ENCODE peak calls at places on chromosomes 6 and 20, in seven cellular contexts. U, S, A, P, H, Z and Y are unnamed samples.

GRCh38 chr6:28811873-28812272 is 111.9 kb downstream of the TRIM27 start:
- DNase-seq in A (no peak), Z (no peak), P (no peak), U (no peak), H (peak; percentile 34), S (no peak), Y (no peak)

GRCh38 chr6:5672581-5673011 is 334.1 kb downstream of the NRN1 start:
- DNase-seq in U (no peak), S (peak; percentile 21), P (no peak), Z (peak; percentile 93), H (peak; percentile 81), A (no peak), Y (no peak)

GRCh38 chr6:16154904-16155303 is 26.0 kb downstream of the MYLIP start:
- DNase-seq in P (no peak), U (no peak), Z (peak; percentile 94), S (no peak), A (no peak), H (peak; percentile 75), Y (peak; percentile 64)

GRCh38 chr20:1402149-1402548 is 9.3 kb upstream of the FKBP1A start:
- DNase-seq in U (no peak), P (no peak), Z (no peak), H (no peak), A (no peak), S (no peak), Y (no peak)

GRCh38 chr6:107488875-107489635 is 862 bp upstream of the SOBP start:
- DNase-seq in H (peak; percentile 58), U (peak; percentile 15), A (no peak), P (peak; percentile 56), S (no peak), Z (peak; percentile 28), Y (peak; percentile 65)

GRCh38 chr6:26053929-26054658 is 33.1 kb upstream of the HFE start:
- DNase-seq in S (no peak), U (no peak), P (no peak), A (no peak), H (no peak), Z (no peak), Y (no peak)

GRCh38 chr20:926646-927045 is 10.5 kb upstream of the ANGPT4 start:
- DNase-seq in P (no peak), A (no peak), Z (peak; percentile 10), U (no peak), S (no peak), H (no peak), Y (no peak)

GRCh38 chr6:108363756-108364356 is 69.0 kb downstream of the AFG1L start:
- DNase-seq in S (no peak), Z (no peak), U (no peak), P (no peak), H (no peak), A (no peak), Y (no peak)

GRCh38 chr6:163876391-163876790 is 461.9 kb downstream of the QKI start:
- DNase-seq in P (no peak), Z (no peak), A (no peak), U (no peak), S (no peak), H (no peak), Y (no peak)

GRCh38 chr20:58752565-58752964 is 60.0 kb downstream of the NPEPL1 start:
- DNase-seq in P (no peak), H (no peak), Z (no peak), S (no peak), U (no peak), A (no peak), Y (no peak)

GRCh38 chr6:35727206-35727934 is 9.5 kb upstream of the ARMC12 start:
- DNase-seq in U (no peak), S (peak; percentile 77), H (peak; percentile 70), A (no peak), P (no peak), Z (peak; percentile 38), Y (peak; percentile 94)

GRCh38 chr20:51287628-51288413 is 254.7 kb downstream of the NFATC2 start:
- DNase-seq in H (no peak), Z (no peak), U (no peak), A (no peak), S (no peak), P (no peak), Y (no peak)

GRCh38 chr6:33356295-33356694 is 35.3 kb upstream of the KIFC1 start:
- DNase-seq in P (no peak), U (no peak), H (no peak), Z (no peak), S (no peak), A (no peak), Y (no peak)

GRCh38 chr6:156953478-156954146 is 176.4 kb downstream of the ARID1B start:
- DNase-seq in P (no peak), Z (peak; percentile 92), S (peak; percentile 92), H (peak; percentile 87), U (no peak), A (no peak), Y (no peak)

GRCh38 chr20:16537918-16538317 is 35.3 kb downstream of the KIF16B start:
- DNase-seq in A (no peak), P (no peak), S (no peak), H (no peak), Z (no peak), U (no peak), Y (no peak)

GRCh38 chr6:20819774-20820400 is 285.6 kb downstream of the CDKAL1 start:
- DNase-seq in P (no peak), U (no peak), Z (no peak), A (no peak), H (no peak), S (no peak), Y (no peak)

GRCh38 chr6:21185849-21186478 is 407.6 kb upstream of the SOX4 start:
- DNase-seq in Z (no peak), P (no peak), U (no peak), H (no peak), S (no peak), A (no peak), Y (no peak)

GRCh38 chr20:48126227-48126740 is 341.0 kb upstream of the SULF2 start:
- DNase-seq in A (no peak), P (no peak), U (no peak), S (no peak), Z (no peak), H (no peak), Y (no peak)

GRCh38 chr6:5525209-5525608 is 263.9 kb downstream of the FARS2 start:
- DNase-seq in A (no peak), P (no peak), S (no peak), Z (peak; percentile 74), U (no peak), H (no peak), Y (no peak)

GRCh38 chr6:15623282-15624116 is 39.3 kb downstream of the DTNBP1 start:
- DNase-seq in P (peak; percentile 20), U (no peak), A (no peak), Z (peak; percentile 44), S (peak; percentile 9), H (no peak), Y (no peak)

GRCh38 chr6:169326067-169326799 is 72.6 kb upstream of the THBS2 start:
- DNase-seq in Z (no peak), S (no peak), P (no peak), U (no peak), H (no peak), A (no peak), Y (no peak)

GRCh38 chr6:112302154-112302553 is 45.0 kb upstream of the RFPL4B start:
- DNase-seq in Z (no peak), A (no peak), S (no peak), P (no peak), H (no peak), U (no peak), Y (no peak)

GRCh38 chr6:43456737-43457126 is 1.4 kb upstream of the DLK2 start:
- DNase-seq in H (no peak), P (no peak), S (no peak), Z (no peak), U (no peak), A (no peak), Y (no peak)

GRCh38 chr6:111585241-111585968 is 20.3 kb downstream of the TRAF3IP2 start:
- DNase-seq in U (no peak), A (no peak), Z (no peak), H (no peak), S (no peak), P (no peak), Y (no peak)

GRCh38 chr6:109202409-109203264 is 107.3 kb downstream of the CEP57L1 start:
- DNase-seq in H (no peak), A (no peak), P (no peak), Z (peak; percentile 11), U (no peak), S (no peak), Y (no peak)

GRCh38 chr6:134422426-134423231 is 104.7 kb upstream of the SGK1 start:
- DNase-seq in U (no peak), A (no peak), Z (peak; percentile 91), S (peak; percentile 66), P (no peak), H (peak; percentile 72), Y (no peak)

GRCh38 chr20:48604936-48605335 is 222.9 kb downstream of the PREX1 start:
- DNase-seq in A (no peak), U (no peak), S (no peak), H (no peak), P (no peak), Z (no peak), Y (no peak)

GRCh38 chr6:126720326-126720725 is 380.4 kb downstream of the CENPW start:
- DNase-seq in Z (no peak), U (no peak), P (no peak), A (no peak), S (no peak), H (no peak), Y (no peak)

GRCh38 chr6:24719125-24719931 is at the start of gene C6orf62:
- DNase-seq in A (peak; percentile 12), U (peak; percentile 59), Z (peak; percentile 11), P (peak; percentile 49), H (peak; percentile 29), S (no peak), Y (no peak)

GRCh38 chr20:44070139-44070900 is 116.7 kb downstream of the JPH2 start:
- DNase-seq in U (no peak), S (no peak), Z (no peak), A (no peak), P (no peak), H (no peak), Y (peak; percentile 28)

GRCh38 chr20:5393218-5393870 is 76.6 kb upstream of the PROKR2 start:
- DNase-seq in U (no peak), A (no peak), P (no peak), H (no peak), Z (no peak), S (no peak), Y (no peak)

GRCh38 chr6:110357696-110358535 is at the start of gene METTL24:
- DNase-seq in H (peak; percentile 29), U (peak; percentile 5), S (no peak), Z (no peak), P (peak; percentile 39), A (no peak), Y (no peak)

GRCh38 chr6:17418281-17419188 is 25.1 kb downstream of the CAP2 start:
- DNase-seq in P (no peak), U (no peak), S (no peak), Z (peak; percentile 49), H (no peak), A (no peak), Y (no peak)

GRCh38 chr6:132805548-132805947 is 7.1 kb upstream of the SLC18B1 start:
- DNase-seq in S (no peak), A (no peak), Z (no peak), U (no peak), P (no peak), H (no peak), Y (no peak)

GRCh38 chr6:158031445-158032353 is 50.0 kb downstream of the SYNJ2 start:
- DNase-seq in U (no peak), H (peak; percentile 74), P (no peak), Z (peak; percentile 89), A (peak; percentile 37), S (peak; percentile 78), Y (peak; percentile 87)

GRCh38 chr6:74715362-74716068 is 490.3 kb downstream of the COL12A1 start:
- DNase-seq in P (no peak), A (no peak), H (no peak), U (no peak), Z (no peak), S (no peak), Y (no peak)